ENCODE peak calls at places on chromosome 18, in nine cellular contexts. U, B, O, A, N, D, C, Y and L are unnamed samples.

GRCh38 chr18:65990944-65991708 is 240.3 kb downstream of the CDH7 start:
- DNase-seq in U (no peak), B (no peak), O (no peak), A (no peak), N (no peak), D (no peak), C (no peak), Y (no peak), L (no peak)

GRCh38 chr18:31042068-31042390 is 513 bp downstream of the DSC3 start:
- DNase-seq in U (no peak), B (no peak), O (no peak), A (no peak), N (peak; percentile 26), D (peak; percentile 32), C (no peak), Y (no peak), L (no peak)

GRCh38 chr18:55688066-55688465 is 100.1 kb upstream of the TCF4 start:
- DNase-seq in U (no peak), B (no peak), O (no peak), A (no peak), N (no peak), D (no peak), C (no peak), Y (no peak), L (no peak)

GRCh38 chr18:46706968-46707367 is 49.9 kb downstream of the ST8SIA5 start:
- DNase-seq in U (no peak), B (no peak), O (no peak), A (no peak), N (no peak), D (no peak), C (no peak), Y (no peak), L (no peak)

GRCh38 chr18:70072678-70073077 is 125.0 kb upstream of the CD226 start:
- DNase-seq in U (peak; percentile 61), B (no peak), O (no peak), A (no peak), N (no peak), D (no peak), C (no peak), Y (peak; percentile 10), L (no peak)

GRCh38 chr18:2997846-2998599 is 14.9 kb downstream of the LPIN2 start:
- DNase-seq in U (no peak), B (no peak), O (no peak), A (no peak), N (no peak), D (no peak), C (no peak), Y (no peak), L (peak; percentile 83)

GRCh38 chr18:54964741-54965140 is 5.5 kb upstream of the CCDC68 start:
- DNase-seq in U (no peak), B (no peak), O (no peak), A (no peak), N (no peak), D (no peak), C (no peak), Y (no peak), L (no peak)

GRCh38 chr18:3135536-3135935 is 84.2 kb downstream of the MYOM1 start:
- DNase-seq in U (no peak), B (no peak), O (no peak), A (no peak), N (no peak), D (no peak), C (no peak), Y (no peak), L (no peak)

GRCh38 chr18:74489631-74490030 is 6.5 kb upstream of the CNDP2 start:
- DNase-seq in U (peak; percentile 31), B (no peak), O (no peak), A (no peak), N (no peak), D (no peak), C (no peak), Y (no peak), L (no peak)

GRCh38 chr18:22223263-22223960 is 54.0 kb downstream of the GATA6 start:
- DNase-seq in U (peak; percentile 72), B (no peak), O (peak; percentile 71), A (peak; percentile 58), N (peak; percentile 78), D (peak; percentile 87), C (no peak), Y (peak; percentile 63), L (peak; percentile 84)

GRCh38 chr18:23716516-23716915 is 27.3 kb downstream of the LAMA3 start:
- DNase-seq in U (peak; percentile 71), B (peak; percentile 62), O (no peak), A (no peak), N (no peak), D (no peak), C (no peak), Y (peak; percentile 22), L (peak; percentile 61)

GRCh38 chr18:45085916-45086624 is 405.4 kb downstream of the SETBP1 start:
- DNase-seq in U (no peak), B (no peak), O (no peak), A (no peak), N (no peak), D (no peak), C (no peak), Y (no peak), L (no peak)

GRCh38 chr18:56538756-56539155 is 99.6 kb downstream of the TXNL1 start:
- DNase-seq in U (no peak), B (no peak), O (no peak), A (no peak), N (no peak), D (no peak), C (no peak), Y (no peak), L (no peak)

GRCh38 chr18:21725201-21725600 is 15.4 kb upstream of the MIB1 start:
- DNase-seq in U (no peak), B (no peak), O (no peak), A (no peak), N (no peak), D (no peak), C (no peak), Y (no peak), L (no peak)

GRCh38 chr18:73979742-73980141 is 167.9 kb downstream of the FBXO15 start:
- DNase-seq in U (peak; percentile 4), B (no peak), O (no peak), A (no peak), N (no peak), D (no peak), C (no peak), Y (no peak), L (no peak)

GRCh38 chr18:39487932-39488331 is 1922.3 kb upstream of the CELF4 start:
- DNase-seq in U (no peak), B (no peak), O (no peak), A (no peak), N (no peak), D (no peak), C (no peak), Y (no peak), L (no peak)

GRCh38 chr18:61653823-61654551 is 238.8 kb downstream of the RNF152 start:
- DNase-seq in U (no peak), B (no peak), O (no peak), A (no peak), N (no peak), D (no peak), C (no peak), Y (no peak), L (no peak)

GRCh38 chr18:22796069-22796468 is 137.1 kb upstream of the RBBP8 start:
- DNase-seq in U (no peak), B (no peak), O (no peak), A (no peak), N (no peak), D (no peak), C (no peak), Y (no peak), L (no peak)

GRCh38 chr18:8514409-8514808 is 94.8 kb upstream of the RAB12 start:
- DNase-seq in U (no peak), B (no peak), O (no peak), A (no peak), N (no peak), D (no peak), C (no peak), Y (no peak), L (no peak)

GRCh38 chr18:25352629-25353005 is 651 bp upstream of the ZNF521 start:
- DNase-seq in U (no peak), B (no peak), O (no peak), A (no peak), N (no peak), D (no peak), C (no peak), Y (no peak), L (no peak)
- H3K4me3 ChIP-seq in U (peak overlapping the region; percentile 80), B (peak overlapping the region; percentile 80), O (peak overlapping the region; percentile 37), A (peak overlapping the region; percentile 21), N (peak overlapping the region; percentile 88), D (peak overlapping the region; percentile 100), C (no peak overlapping the region), Y (peak overlapping the region; percentile 24), L (peak overlapping the region; percentile 88)

GRCh38 chr18:35117951-35118411 is 76.8 kb downstream of the MAPRE2 start:
- DNase-seq in U (peak; percentile 78), B (no peak), O (no peak), A (no peak), N (peak; percentile 63), D (peak; percentile 53), C (no peak), Y (no peak), L (no peak)
- H3K27ac ChIP-seq in U (peak overlapping the region; percentile 73), B (peak overlapping the region; percentile 90), O (no peak overlapping the region), A (peak overlapping the region; percentile 51), N (peak overlapping the region; percentile 83), D (peak overlapping the region; percentile 61), C (no peak overlapping the region), Y (peak overlapping the region; percentile 5), L (peak overlapping the region; percentile 68)

DNA sequence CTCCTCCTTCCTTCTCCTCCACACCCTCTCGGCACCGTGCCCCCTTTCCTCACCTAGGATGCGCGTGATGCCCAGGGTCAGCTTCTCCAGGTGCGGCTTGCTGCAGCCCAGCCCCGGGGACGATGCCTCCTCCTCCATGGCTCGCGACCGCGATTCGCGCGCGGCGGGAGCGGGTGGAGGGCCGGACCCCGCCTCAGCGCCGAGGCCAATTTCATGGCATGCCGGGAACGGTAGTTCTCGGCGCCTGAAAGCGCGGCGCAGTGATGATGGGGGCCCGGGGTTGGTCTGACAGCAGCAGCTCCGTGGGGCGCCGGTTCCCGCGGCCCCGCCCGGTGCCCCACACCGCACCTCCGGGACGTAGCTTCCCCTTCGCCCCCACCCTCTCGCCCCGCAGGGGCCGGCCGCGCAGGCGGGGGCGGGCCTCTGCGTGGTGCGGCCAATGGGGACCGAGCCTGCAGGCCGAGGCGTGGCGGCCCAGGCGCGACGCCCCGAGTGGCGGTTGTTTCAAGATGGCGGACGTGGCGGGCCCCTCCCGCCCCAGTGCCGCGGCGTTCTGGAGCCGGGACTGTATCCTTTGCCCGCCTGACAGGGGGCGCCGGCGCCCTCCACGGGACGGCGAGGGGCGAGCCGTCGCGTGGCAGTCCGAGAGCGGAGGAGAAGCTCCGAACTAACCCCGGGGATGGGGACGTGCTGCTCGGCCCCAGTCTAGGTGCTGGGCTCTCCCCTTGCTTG is at the start of the genes KIAA1328 and TPGS2:
- DNase-seq in U (peak; percentile 86), B (peak; percentile 83), O (peak; percentile 71), A (peak; percentile 89), N (peak; percentile 91), D (peak; percentile 95), C (peak; percentile 92), Y (peak; percentile 96), L (peak; percentile 89)
- H3K4me3 ChIP-seq in U (peak within 1 kb of the TSS; percentile 96), B (peak within 1 kb of the TSS; percentile 96), O (peak within 1 kb of the TSS; percentile 85), A (peak within 1 kb of the TSS; percentile 52), N (peak within 1 kb of the TSS; percentile 90), D (peak within 1 kb of the TSS; percentile 57), C (peak within 1 kb of the TSS; percentile 96), Y (peak within 1 kb of the TSS; percentile 95), L (peak within 1 kb of the TSS; percentile 78)

DNA sequence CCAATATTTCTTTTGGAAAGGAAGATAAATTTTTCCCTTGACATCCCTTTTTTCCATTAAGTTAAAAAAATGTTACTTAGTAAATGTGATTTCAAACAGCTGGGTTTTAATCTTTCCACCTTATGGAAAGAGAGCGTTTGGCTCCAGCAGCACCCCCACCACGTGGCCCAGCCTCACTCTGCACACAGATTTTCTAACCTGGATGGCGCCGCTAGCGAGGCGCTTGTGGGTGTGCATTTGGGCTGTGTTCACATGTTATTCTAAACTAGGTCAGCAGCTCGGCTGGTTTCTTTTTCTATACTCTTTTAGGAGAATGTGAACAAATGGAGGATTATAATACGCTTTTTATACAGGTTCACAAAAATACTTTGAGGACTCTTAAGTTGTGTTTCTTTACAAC is 218.0 kb downstream of the LDLRAD4 start:
- DNase-seq in U (no peak), B (peak; percentile 69), O (no peak), A (no peak), N (no peak), D (no peak), C (peak; percentile 77), Y (no peak), L (no peak)
- H3K27ac ChIP-seq in U (no peak overlapping the region), B (no peak overlapping the region), O (peak overlapping the region; percentile 74), A (no peak overlapping the region), N (peak overlapping the region; percentile 56), D (no peak overlapping the region), C (peak overlapping the region; percentile 98), Y (no peak overlapping the region), L (peak overlapping the region; percentile 23)